ENCODE peak calls at places on chromosome 13, in six cellular contexts. V, L, R, T, W and A are unnamed samples.

GRCh38 chr13:102763745-102764144 is 9.8 kb downstream of the TEX30 start:
- DNase-seq in V (no peak), L (no peak), R (no peak), T (no peak), W (no peak), A (no peak)

GRCh38 chr13:42039457-42039945 is 8.9 kb upstream of the DGKH start:
- DNase-seq in V (no peak), L (no peak), R (no peak), T (peak), W (no peak), A (no peak)

GRCh38 chr13:75879656-75880055 is 243.5 kb downstream of the LMO7 start:
- DNase-seq in V (no peak), L (no peak), R (no peak), T (no peak), W (no peak), A (no peak)

GRCh38 chr13:73519720-73520119 is 460.9 kb downstream of the KLF5 start:
- DNase-seq in V (no peak), L (no peak), R (no peak), T (no peak), W (no peak), A (no peak)

GRCh38 chr13:104750377-104750776 is 1684.2 kb upstream of the SLC10A2 start:
- DNase-seq in V (no peak), L (no peak), R (peak), T (no peak), W (no peak), A (no peak)

GRCh38 chr13:98839826-98840769 is 87.6 kb upstream of the SLC15A1 start:
- DNase-seq in V (peak), L (no peak), R (peak), T (peak), W (peak), A (no peak)

GRCh38 chr13:36839281-36839680 is 20.3 kb downstream of the RFXAP start:
- DNase-seq in V (no peak), L (no peak), R (no peak), T (peak), W (no peak), A (no peak)

GRCh38 chr13:42247883-42248282 is 24.1 kb upstream of the AKAP11 start:
- DNase-seq in V (no peak), L (no peak), R (peak), T (no peak), W (no peak), A (no peak)

GRCh38 chr13:28583661-28584091 is 75.3 kb upstream of the POMP start:
- DNase-seq in V (no peak), L (no peak), R (no peak), T (peak), W (no peak), A (no peak)

GRCh38 chr13:95281258-95281602 is 20.0 kb downstream of the ABCC4 start:
- DNase-seq in V (no peak), L (no peak), R (no peak), T (no peak), W (no peak), A (no peak)

GRCh38 chr13:79775830-79776229 is 294.9 kb downstream of the NDFIP2 start:
- DNase-seq in V (no peak), L (no peak), R (peak), T (peak), W (peak), A (no peak)

GRCh38 chr13:48891586-48891985 is 84.1 kb upstream of the FNDC3A start:
- DNase-seq in V (no peak), L (no peak), R (peak), T (peak), W (no peak), A (no peak)

GRCh38 chr13:45615501-45616101 is at the start of gene ERICH6B:
- DNase-seq in V (peak), L (no peak), R (peak), T (peak), W (no peak), A (no peak)

GRCh38 chr13:33250594-33250993 is 35.0 kb downstream of the STARD13 start:
- DNase-seq in V (no peak), L (no peak), R (no peak), T (no peak), W (no peak), A (no peak)

GRCh38 chr13:59425211-59425721 is 738.5 kb downstream of the DIAPH3 start:
- DNase-seq in V (no peak), L (no peak), R (peak), T (peak), W (no peak), A (no peak)

GRCh38 chr13:40549500-40550094 is 116.8 kb downstream of the FOXO1 start:
- DNase-seq in V (no peak), L (no peak), R (peak), T (no peak), W (no peak), A (no peak)

GRCh38 chr13:51266642-51267041 is 44.4 kb downstream of the FAM124A start:
- DNase-seq in V (no peak), L (no peak), R (no peak), T (no peak), W (no peak), A (no peak)

GRCh38 chr13:42549555-42549941 is 24.4 kb upstream of the TNFSF11 start:
- DNase-seq in V (no peak), L (no peak), R (no peak), T (no peak), W (no peak), A (no peak)

GRCh38 chr13:70188567-70188966 is 80.3 kb upstream of the KLHL1 start:
- DNase-seq in V (no peak), L (no peak), R (no peak), T (peak), W (no peak), A (no peak)

GRCh38 chr13:20709782-20710181 is 6.3 kb downstream of the IL17D start:
- DNase-seq in V (no peak), L (no peak), R (no peak), T (no peak), W (no peak), A (no peak)

GRCh38 chr13:106243011-106243410 is 292.5 kb downstream of the EFNB2 start:
- DNase-seq in V (no peak), L (no peak), R (no peak), T (no peak), W (no peak), A (no peak)

GRCh38 chr13:93984876-93985275 is 494.6 kb downstream of the DCT start:
- DNase-seq in V (no peak), L (no peak), R (no peak), T (no peak), W (no peak), A (no peak)

GRCh38 chr13:59745395-59745788 is 418.3 kb downstream of the DIAPH3 start:
- DNase-seq in V (no peak), L (no peak), R (no peak), T (no peak), W (no peak), A (no peak)

GRCh38 chr13:94251801-94252200 is 227.7 kb downstream of the DCT start:
- DNase-seq in V (no peak), L (no peak), R (no peak), T (no peak), W (no peak), A (no peak)

GRCh38 chr13:51731759-51732158 is 72.2 kb downstream of the DHRS12 start:
- DNase-seq in V (no peak), L (no peak), R (peak), T (peak), W (no peak), A (no peak)

GRCh38 chr13:71797487-71797886 is 69.5 kb downstream of the DACH1 start:
- DNase-seq in V (no peak), L (no peak), R (no peak), T (no peak), W (no peak), A (no peak)

GRCh38 chr13:66234159-66234558 is 996.0 kb downstream of the PCDH9 start:
- DNase-seq in V (no peak), L (no peak), R (no peak), T (no peak), W (no peak), A (no peak)

GRCh38 chr13:101289764-101290163 is 126.5 kb downstream of the NALCN start:
- DNase-seq in V (no peak), L (no peak), R (peak), T (peak), W (no peak), A (peak)

GRCh38 chr13:66922444-66922843 is 307.7 kb downstream of the PCDH9 start:
- DNase-seq in V (no peak), L (no peak), R (no peak), T (no peak), W (no peak), A (no peak)

GRCh38 chr13:76266566-76266965 is 619.6 kb downstream of the KCTD12 start:
- DNase-seq in V (no peak), L (no peak), R (no peak), T (peak), W (no peak), A (no peak)

GRCh38 chr13:104831823-104832222 is 1703.6 kb downstream of the EFNB2 start:
- DNase-seq in V (no peak), L (no peak), R (no peak), T (peak), W (no peak), A (no peak)

GRCh38 chr13:40126301-40127085 is 471.0 kb downstream of the COG6 start:
- DNase-seq in V (no peak), L (no peak), R (no peak), T (no peak), W (no peak), A (no peak)

GRCh38 chr13:32883501-32883900 is 132.7 kb upstream of the KL start:
- DNase-seq in V (no peak), L (no peak), R (peak), T (no peak), W (no peak), A (peak)

GRCh38 chr13:57627663-57628062 is 3.9 kb upstream of the PCDH17 start:
- DNase-seq in V (no peak), L (no peak), R (no peak), T (peak), W (no peak), A (no peak)

GRCh38 chr13:46184277-46184699 is 2.3 kb upstream of the LCP1 start:
- DNase-seq in V (peak), L (peak), R (peak), T (peak), W (peak), A (no peak)

GRCh38 chr13:90868321-90868920 is 479.1 kb upstream of the MIR17HG start:
- DNase-seq in V (no peak), L (no peak), R (peak), T (peak), W (no peak), A (no peak)

GRCh38 chr13:93559718-93560117 is 333.1 kb downstream of the GPC6 start:
- DNase-seq in V (no peak), L (no peak), R (peak), T (peak), W (no peak), A (no peak)

GRCh38 chr13:40464991-40465390 is 201.4 kb downstream of the FOXO1 start:
- DNase-seq in V (no peak), L (no peak), R (no peak), T (peak), W (no peak), A (no peak)